ENCODE peak calls at places on chromosome 1, in eight cellular contexts. One of them, this sample, is unnamed.

GRCh38 chr1:39657923-39658485 is 13.9 kb downstream of the NT5C1A start:
- DNase-seq in AML-193: peak
- DNase-seq in activated CD4-positive, alpha-beta T cell treated with anti-CD3 and anti-CD28 coated beads for 48 hours: peak
- DNase-seq in activated gamma-delta T cell treated with Interleukin-2 at 50 U/mL for 16 hours: peak
- DNase-seq in stimulated activated CD8-positive, alpha-beta memory T cell treated with anti-CD3 and anti-CD28 coated beads, Interleukin-4, amount 100 ng/mL, for 1 hour: peak
- DNase-seq in HFFc6: peak
- DNase-seq in Right ventricle myocardium inferior: peak
- DNase-seq in RWPE2: no peak
- DNase-seq in this sample: peak

GRCh38 chr1:237702161-237702560 is 188.6 kb downstream of the ZP4 start:
- DNase-seq in AML-193: no peak
- DNase-seq in activated CD4-positive, alpha-beta T cell treated with anti-CD3 and anti-CD28 coated beads for 48 hours: no peak
- DNase-seq in activated gamma-delta T cell treated with Interleukin-2 at 50 U/mL for 16 hours: no peak
- DNase-seq in stimulated activated CD8-positive, alpha-beta memory T cell treated with anti-CD3 and anti-CD28 coated beads, Interleukin-4, amount 100 ng/mL, for 1 hour: no peak
- DNase-seq in HFFc6: no peak
- DNase-seq in Right ventricle myocardium inferior: no peak
- DNase-seq in RWPE2: no peak
- DNase-seq in this sample: no peak

GRCh38 chr1:110336300-110337039 is 2.7 kb upstream of the RBM15 start:
- DNase-seq in AML-193: no peak
- DNase-seq in activated CD4-positive, alpha-beta T cell treated with anti-CD3 and anti-CD28 coated beads for 48 hours: no peak
- DNase-seq in activated gamma-delta T cell treated with Interleukin-2 at 50 U/mL for 16 hours: no peak
- DNase-seq in stimulated activated CD8-positive, alpha-beta memory T cell treated with anti-CD3 and anti-CD28 coated beads, Interleukin-4, amount 100 ng/mL, for 1 hour: no peak
- DNase-seq in HFFc6: peak
- DNase-seq in Right ventricle myocardium inferior: no peak
- DNase-seq in RWPE2: no peak
- DNase-seq in this sample: no peak

GRCh38 chr1:107110346-107110745 is 30.5 kb upstream of the NTNG1 start:
- DNase-seq in AML-193: no peak
- DNase-seq in activated CD4-positive, alpha-beta T cell treated with anti-CD3 and anti-CD28 coated beads for 48 hours: no peak
- DNase-seq in activated gamma-delta T cell treated with Interleukin-2 at 50 U/mL for 16 hours: no peak
- DNase-seq in stimulated activated CD8-positive, alpha-beta memory T cell treated with anti-CD3 and anti-CD28 coated beads, Interleukin-4, amount 100 ng/mL, for 1 hour: no peak
- DNase-seq in HFFc6: no peak
- DNase-seq in Right ventricle myocardium inferior: no peak
- DNase-seq in RWPE2: no peak
- DNase-seq in this sample: no peak

GRCh38 chr1:205584732-205585131 is 47.1 kb downstream of the ELK4 start:
- DNase-seq in AML-193: no peak
- DNase-seq in activated CD4-positive, alpha-beta T cell treated with anti-CD3 and anti-CD28 coated beads for 48 hours: peak
- DNase-seq in activated gamma-delta T cell treated with Interleukin-2 at 50 U/mL for 16 hours: no peak
- DNase-seq in stimulated activated CD8-positive, alpha-beta memory T cell treated with anti-CD3 and anti-CD28 coated beads, Interleukin-4, amount 100 ng/mL, for 1 hour: no peak
- DNase-seq in HFFc6: no peak
- DNase-seq in Right ventricle myocardium inferior: no peak
- DNase-seq in RWPE2: peak
- DNase-seq in this sample: no peak

GRCh38 chr1:87221008-87221407 is 107.7 kb upstream of the LMO4 start:
- DNase-seq in AML-193: no peak
- DNase-seq in activated CD4-positive, alpha-beta T cell treated with anti-CD3 and anti-CD28 coated beads for 48 hours: no peak
- DNase-seq in activated gamma-delta T cell treated with Interleukin-2 at 50 U/mL for 16 hours: no peak
- DNase-seq in stimulated activated CD8-positive, alpha-beta memory T cell treated with anti-CD3 and anti-CD28 coated beads, Interleukin-4, amount 100 ng/mL, for 1 hour: no peak
- DNase-seq in HFFc6: no peak
- DNase-seq in Right ventricle myocardium inferior: no peak
- DNase-seq in RWPE2: no peak
- DNase-seq in this sample: no peak

GRCh38 chr1:104906141-104906540 is 1156.4 kb downstream of the AMY1C start:
- DNase-seq in AML-193: no peak
- DNase-seq in activated CD4-positive, alpha-beta T cell treated with anti-CD3 and anti-CD28 coated beads for 48 hours: no peak
- DNase-seq in activated gamma-delta T cell treated with Interleukin-2 at 50 U/mL for 16 hours: no peak
- DNase-seq in stimulated activated CD8-positive, alpha-beta memory T cell treated with anti-CD3 and anti-CD28 coated beads, Interleukin-4, amount 100 ng/mL, for 1 hour: no peak
- DNase-seq in HFFc6: no peak
- DNase-seq in Right ventricle myocardium inferior: no peak
- DNase-seq in RWPE2: no peak
- DNase-seq in this sample: no peak

GRCh38 chr1:67060811-67061218 is 6.9 kb upstream of the SLC35D1 start:
- DNase-seq in AML-193: no peak
- DNase-seq in activated CD4-positive, alpha-beta T cell treated with anti-CD3 and anti-CD28 coated beads for 48 hours: no peak
- DNase-seq in activated gamma-delta T cell treated with Interleukin-2 at 50 U/mL for 16 hours: no peak
- DNase-seq in stimulated activated CD8-positive, alpha-beta memory T cell treated with anti-CD3 and anti-CD28 coated beads, Interleukin-4, amount 100 ng/mL, for 1 hour: no peak
- DNase-seq in HFFc6: peak
- DNase-seq in Right ventricle myocardium inferior: no peak
- DNase-seq in RWPE2: peak
- DNase-seq in this sample: peak